ENCODE peak calls at places on chromosomes 13 and 19, in eight cellular contexts. One of them, this sample, is unnamed.

GRCh38 chr19:41545547-41545946 is 30.4 kb upstream of the CEACAM21 start:
- DNase-seq in NCI-H1105 treated with DMSO at 0.1 percent for 48 hours: no peak
- DNase-seq in EL: no peak
- DNase-seq in activated naive CD8-positive, alpha-beta T cell treated with anti-CD3 and anti-CD28 coated beads, Interleukin-2, amount 50 U/mL, for 24 hours: peak
- DNase-seq in ovary: no peak
- DNase-seq in pancreas: no peak
- DNase-seq in HTR-8/SVneo: no peak
- DNase-seq in thoracic aorta: no peak
- DNase-seq in this sample: no peak

GRCh38 chr19:15673176-15673654 is 328 bp downstream of the CYP4F12 start:
- DNase-seq in NCI-H1105 treated with DMSO at 0.1 percent for 48 hours: no peak
- DNase-seq in EL: no peak
- DNase-seq in activated naive CD8-positive, alpha-beta T cell treated with anti-CD3 and anti-CD28 coated beads, Interleukin-2, amount 50 U/mL, for 24 hours: no peak
- DNase-seq in ovary: no peak
- DNase-seq in pancreas: no peak
- DNase-seq in HTR-8/SVneo: no peak
- DNase-seq in thoracic aorta: no peak
- DNase-seq in this sample: no peak

GRCh38 chr19:45163751-45164150 is 3.0 kb upstream of the NKPD1 start:
- DNase-seq in NCI-H1105 treated with DMSO at 0.1 percent for 48 hours: no peak
- DNase-seq in EL: no peak
- DNase-seq in activated naive CD8-positive, alpha-beta T cell treated with anti-CD3 and anti-CD28 coated beads, Interleukin-2, amount 50 U/mL, for 24 hours: no peak
- DNase-seq in ovary: no peak
- DNase-seq in pancreas: no peak
- DNase-seq in HTR-8/SVneo: no peak
- DNase-seq in thoracic aorta: no peak
- DNase-seq in this sample: no peak

GRCh38 chr19:39093761-39094160 is 9.6 kb downstream of the ACP7 start:
- DNase-seq in NCI-H1105 treated with DMSO at 0.1 percent for 48 hours: no peak
- DNase-seq in EL: peak
- DNase-seq in activated naive CD8-positive, alpha-beta T cell treated with anti-CD3 and anti-CD28 coated beads, Interleukin-2, amount 50 U/mL, for 24 hours: no peak
- DNase-seq in ovary: no peak
- DNase-seq in pancreas: no peak
- DNase-seq in HTR-8/SVneo: no peak
- DNase-seq in thoracic aorta: no peak
- DNase-seq in this sample: no peak

GRCh38 chr19:32798201-32798600 is 71.4 kb downstream of the SLC7A9 start:
- DNase-seq in NCI-H1105 treated with DMSO at 0.1 percent for 48 hours: no peak
- DNase-seq in EL: no peak
- DNase-seq in activated naive CD8-positive, alpha-beta T cell treated with anti-CD3 and anti-CD28 coated beads, Interleukin-2, amount 50 U/mL, for 24 hours: no peak
- DNase-seq in ovary: no peak
- DNase-seq in pancreas: no peak
- DNase-seq in HTR-8/SVneo: no peak
- DNase-seq in thoracic aorta: no peak
- DNase-seq in this sample: no peak

GRCh38 chr13:29664591-29664990 is 69.1 kb upstream of the SLC7A1 start:
- DNase-seq in NCI-H1105 treated with DMSO at 0.1 percent for 48 hours: no peak
- DNase-seq in EL: no peak
- DNase-seq in activated naive CD8-positive, alpha-beta T cell treated with anti-CD3 and anti-CD28 coated beads, Interleukin-2, amount 50 U/mL, for 24 hours: no peak
- DNase-seq in ovary: no peak
- DNase-seq in pancreas: no peak
- DNase-seq in HTR-8/SVneo: no peak
- DNase-seq in thoracic aorta: no peak
- DNase-seq in this sample: no peak

GRCh38 chr19:13537454-13537853 is 31.2 kb upstream of the CACNA1A start:
- DNase-seq in NCI-H1105 treated with DMSO at 0.1 percent for 48 hours: peak
- DNase-seq in EL: no peak
- DNase-seq in activated naive CD8-positive, alpha-beta T cell treated with anti-CD3 and anti-CD28 coated beads, Interleukin-2, amount 50 U/mL, for 24 hours: no peak
- DNase-seq in ovary: no peak
- DNase-seq in pancreas: no peak
- DNase-seq in HTR-8/SVneo: no peak
- DNase-seq in thoracic aorta: no peak
- DNase-seq in this sample: no peak

GRCh38 chr13:110915874-110916670 is 1.2 kb upstream of the ANKRD10 start:
- DNase-seq in NCI-H1105 treated with DMSO at 0.1 percent for 48 hours: peak
- DNase-seq in EL: peak
- DNase-seq in activated naive CD8-positive, alpha-beta T cell treated with anti-CD3 and anti-CD28 coated beads, Interleukin-2, amount 50 U/mL, for 24 hours: no peak
- DNase-seq in ovary: no peak
- DNase-seq in pancreas: no peak
- DNase-seq in HTR-8/SVneo: no peak
- DNase-seq in thoracic aorta: no peak
- DNase-seq in this sample: no peak

GRCh38 chr13:73187106-73187505 is 128.3 kb downstream of the KLF5 start:
- DNase-seq in NCI-H1105 treated with DMSO at 0.1 percent for 48 hours: no peak
- DNase-seq in EL: no peak
- DNase-seq in activated naive CD8-positive, alpha-beta T cell treated with anti-CD3 and anti-CD28 coated beads, Interleukin-2, amount 50 U/mL, for 24 hours: no peak
- DNase-seq in ovary: no peak
- DNase-seq in pancreas: no peak
- DNase-seq in HTR-8/SVneo: no peak
- DNase-seq in thoracic aorta: no peak
- DNase-seq in this sample: no peak

GRCh38 chr19:15199652-15200574 is 882 bp downstream of the NOTCH3 start:
- DNase-seq in NCI-H1105 treated with DMSO at 0.1 percent for 48 hours: peak
- DNase-seq in EL: no peak
- DNase-seq in activated naive CD8-positive, alpha-beta T cell treated with anti-CD3 and anti-CD28 coated beads, Interleukin-2, amount 50 U/mL, for 24 hours: no peak
- DNase-seq in ovary: no peak
- DNase-seq in pancreas: peak
- DNase-seq in HTR-8/SVneo: no peak
- DNase-seq in thoracic aorta: no peak
- DNase-seq in this sample: no peak

GRCh38 chr19:37218592-37218935 is 550 bp downstream of the ZNF383 start:
- DNase-seq in NCI-H1105 treated with DMSO at 0.1 percent for 48 hours: no peak
- DNase-seq in EL: no peak
- DNase-seq in activated naive CD8-positive, alpha-beta T cell treated with anti-CD3 and anti-CD28 coated beads, Interleukin-2, amount 50 U/mL, for 24 hours: peak
- DNase-seq in ovary: no peak
- DNase-seq in pancreas: no peak
- DNase-seq in HTR-8/SVneo: no peak
- DNase-seq in thoracic aorta: no peak
- DNase-seq in this sample: no peak

GRCh38 chr13:85031771-85032170 is 767.4 kb downstream of the SLITRK6 start:
- DNase-seq in NCI-H1105 treated with DMSO at 0.1 percent for 48 hours: no peak
- DNase-seq in EL: no peak
- DNase-seq in activated naive CD8-positive, alpha-beta T cell treated with anti-CD3 and anti-CD28 coated beads, Interleukin-2, amount 50 U/mL, for 24 hours: no peak
- DNase-seq in ovary: no peak
- DNase-seq in pancreas: no peak
- DNase-seq in HTR-8/SVneo: no peak
- DNase-seq in thoracic aorta: no peak
- DNase-seq in this sample: no peak

GRCh38 chr19:13172335-13173128 is 22.3 kb downstream of the IER2 start:
- DNase-seq in NCI-H1105 treated with DMSO at 0.1 percent for 48 hours: peak
- DNase-seq in EL: peak
- DNase-seq in activated naive CD8-positive, alpha-beta T cell treated with anti-CD3 and anti-CD28 coated beads, Interleukin-2, amount 50 U/mL, for 24 hours: peak
- DNase-seq in ovary: peak
- DNase-seq in pancreas: peak
- DNase-seq in HTR-8/SVneo: peak
- DNase-seq in thoracic aorta: peak
- DNase-seq in this sample: peak

GRCh38 chr19:46076951-46077814 is 36.4 kb upstream of the IGFL4 start:
- DNase-seq in NCI-H1105 treated with DMSO at 0.1 percent for 48 hours: peak
- DNase-seq in EL: peak
- DNase-seq in activated naive CD8-positive, alpha-beta T cell treated with anti-CD3 and anti-CD28 coated beads, Interleukin-2, amount 50 U/mL, for 24 hours: peak
- DNase-seq in ovary: no peak
- DNase-seq in pancreas: peak
- DNase-seq in HTR-8/SVneo: peak
- DNase-seq in thoracic aorta: no peak
- DNase-seq in this sample: no peak

GRCh38 chr13:39035799-39036198 is 2.1 kb downstream of the PROSER1 start:
- DNase-seq in NCI-H1105 treated with DMSO at 0.1 percent for 48 hours: no peak
- DNase-seq in EL: no peak
- DNase-seq in activated naive CD8-positive, alpha-beta T cell treated with anti-CD3 and anti-CD28 coated beads, Interleukin-2, amount 50 U/mL, for 24 hours: no peak
- DNase-seq in ovary: no peak
- DNase-seq in pancreas: no peak
- DNase-seq in HTR-8/SVneo: no peak
- DNase-seq in thoracic aorta: no peak
- DNase-seq in this sample: no peak

GRCh38 chr13:111517641-111518010 is 197.2 kb downstream of the TEX29 start:
- DNase-seq in NCI-H1105 treated with DMSO at 0.1 percent for 48 hours: no peak
- DNase-seq in EL: no peak
- DNase-seq in activated naive CD8-positive, alpha-beta T cell treated with anti-CD3 and anti-CD28 coated beads, Interleukin-2, amount 50 U/mL, for 24 hours: no peak
- DNase-seq in ovary: no peak
- DNase-seq in pancreas: no peak
- DNase-seq in HTR-8/SVneo: peak
- DNase-seq in thoracic aorta: no peak
- DNase-seq in this sample: no peak

GRCh38 chr13:33445476-33445875 is 159.9 kb upstream of the STARD13 start:
- DNase-seq in NCI-H1105 treated with DMSO at 0.1 percent for 48 hours: no peak
- DNase-seq in EL: no peak
- DNase-seq in activated naive CD8-positive, alpha-beta T cell treated with anti-CD3 and anti-CD28 coated beads, Interleukin-2, amount 50 U/mL, for 24 hours: no peak
- DNase-seq in ovary: no peak
- DNase-seq in pancreas: no peak
- DNase-seq in HTR-8/SVneo: no peak
- DNase-seq in thoracic aorta: no peak
- DNase-seq in this sample: no peak

GRCh38 chr19:49432141-49433073 is 7.2 kb downstream of the GFY start:
- DNase-seq in NCI-H1105 treated with DMSO at 0.1 percent for 48 hours: no peak
- DNase-seq in EL: no peak
- DNase-seq in activated naive CD8-positive, alpha-beta T cell treated with anti-CD3 and anti-CD28 coated beads, Interleukin-2, amount 50 U/mL, for 24 hours: no peak
- DNase-seq in ovary: no peak
- DNase-seq in pancreas: no peak
- DNase-seq in HTR-8/SVneo: no peak
- DNase-seq in thoracic aorta: no peak
- DNase-seq in this sample: no peak

GRCh38 chr13:111626371-111627305 is 306.2 kb downstream of the TEX29 start:
- DNase-seq in NCI-H1105 treated with DMSO at 0.1 percent for 48 hours: no peak
- DNase-seq in EL: no peak
- DNase-seq in activated naive CD8-positive, alpha-beta T cell treated with anti-CD3 and anti-CD28 coated beads, Interleukin-2, amount 50 U/mL, for 24 hours: no peak
- DNase-seq in ovary: no peak
- DNase-seq in pancreas: no peak
- DNase-seq in HTR-8/SVneo: no peak
- DNase-seq in thoracic aorta: no peak
- DNase-seq in this sample: no peak

GRCh38 chr13:112468069-112468468 is 91.9 kb downstream of the SPACA7 start:
- DNase-seq in NCI-H1105 treated with DMSO at 0.1 percent for 48 hours: no peak
- DNase-seq in EL: no peak
- DNase-seq in activated naive CD8-positive, alpha-beta T cell treated with anti-CD3 and anti-CD28 coated beads, Interleukin-2, amount 50 U/mL, for 24 hours: no peak
- DNase-seq in ovary: no peak
- DNase-seq in pancreas: no peak
- DNase-seq in HTR-8/SVneo: no peak
- DNase-seq in thoracic aorta: no peak
- DNase-seq in this sample: no peak

GRCh38 chr19:30052122-30053075 is 110.4 kb downstream of the URI1 start:
- DNase-seq in NCI-H1105 treated with DMSO at 0.1 percent for 48 hours: no peak
- DNase-seq in EL: no peak
- DNase-seq in activated naive CD8-positive, alpha-beta T cell treated with anti-CD3 and anti-CD28 coated beads, Interleukin-2, amount 50 U/mL, for 24 hours: no peak
- DNase-seq in ovary: no peak
- DNase-seq in pancreas: no peak
- DNase-seq in HTR-8/SVneo: no peak
- DNase-seq in thoracic aorta: no peak
- DNase-seq in this sample: no peak

GRCh38 chr13:75760182-75760981 is 124.3 kb downstream of the LMO7 start:
- DNase-seq in NCI-H1105 treated with DMSO at 0.1 percent for 48 hours: peak
- DNase-seq in EL: no peak
- DNase-seq in activated naive CD8-positive, alpha-beta T cell treated with anti-CD3 and anti-CD28 coated beads, Interleukin-2, amount 50 U/mL, for 24 hours: no peak
- DNase-seq in ovary: no peak
- DNase-seq in pancreas: peak
- DNase-seq in HTR-8/SVneo: no peak
- DNase-seq in thoracic aorta: no peak
- DNase-seq in this sample: no peak

GRCh38 chr13:30727491-30728350 is 7.6 kb upstream of the ALOX5AP start:
- DNase-seq in NCI-H1105 treated with DMSO at 0.1 percent for 48 hours: no peak
- DNase-seq in EL: no peak
- DNase-seq in activated naive CD8-positive, alpha-beta T cell treated with anti-CD3 and anti-CD28 coated beads, Interleukin-2, amount 50 U/mL, for 24 hours: no peak
- DNase-seq in ovary: no peak
- DNase-seq in pancreas: no peak
- DNase-seq in HTR-8/SVneo: no peak
- DNase-seq in thoracic aorta: no peak
- DNase-seq in this sample: no peak

GRCh38 chr13:106405731-106406130 is 129.7 kb downstream of the EFNB2 start:
- DNase-seq in NCI-H1105 treated with DMSO at 0.1 percent for 48 hours: no peak
- DNase-seq in EL: no peak
- DNase-seq in activated naive CD8-positive, alpha-beta T cell treated with anti-CD3 and anti-CD28 coated beads, Interleukin-2, amount 50 U/mL, for 24 hours: no peak
- DNase-seq in ovary: no peak
- DNase-seq in pancreas: no peak
- DNase-seq in HTR-8/SVneo: no peak
- DNase-seq in thoracic aorta: no peak
- DNase-seq in this sample: no peak

GRCh38 chr13:98144501-98145350 is 1.8 kb downstream of the FARP1 start:
- DNase-seq in NCI-H1105 treated with DMSO at 0.1 percent for 48 hours: peak
- DNase-seq in EL: peak
- DNase-seq in activated naive CD8-positive, alpha-beta T cell treated with anti-CD3 and anti-CD28 coated beads, Interleukin-2, amount 50 U/mL, for 24 hours: no peak
- DNase-seq in ovary: no peak
- DNase-seq in pancreas: peak
- DNase-seq in HTR-8/SVneo: no peak
- DNase-seq in thoracic aorta: no peak
- DNase-seq in this sample: no peak

GRCh38 chr19:38451629-38452028 is 18.1 kb downstream of the RYR1 start:
- DNase-seq in NCI-H1105 treated with DMSO at 0.1 percent for 48 hours: no peak
- DNase-seq in EL: no peak
- DNase-seq in activated naive CD8-positive, alpha-beta T cell treated with anti-CD3 and anti-CD28 coated beads, Interleukin-2, amount 50 U/mL, for 24 hours: no peak
- DNase-seq in ovary: no peak
- DNase-seq in pancreas: no peak
- DNase-seq in HTR-8/SVneo: no peak
- DNase-seq in thoracic aorta: no peak
- DNase-seq in this sample: no peak

GRCh38 chr13:74074723-74075122 is 59.5 kb downstream of the KLF12 start:
- DNase-seq in NCI-H1105 treated with DMSO at 0.1 percent for 48 hours: no peak
- DNase-seq in EL: peak
- DNase-seq in activated naive CD8-positive, alpha-beta T cell treated with anti-CD3 and anti-CD28 coated beads, Interleukin-2, amount 50 U/mL, for 24 hours: no peak
- DNase-seq in ovary: no peak
- DNase-seq in pancreas: no peak
- DNase-seq in HTR-8/SVneo: no peak
- DNase-seq in thoracic aorta: no peak
- DNase-seq in this sample: no peak

GRCh38 chr13:44075113-44075512 is 195.4 kb downstream of the LACC1 start:
- DNase-seq in NCI-H1105 treated with DMSO at 0.1 percent for 48 hours: no peak
- DNase-seq in EL: no peak
- DNase-seq in activated naive CD8-positive, alpha-beta T cell treated with anti-CD3 and anti-CD28 coated beads, Interleukin-2, amount 50 U/mL, for 24 hours: no peak
- DNase-seq in ovary: no peak
- DNase-seq in pancreas: no peak
- DNase-seq in HTR-8/SVneo: no peak
- DNase-seq in thoracic aorta: no peak
- DNase-seq in this sample: no peak

GRCh38 chr13:97125810-97126738 is 96.1 kb upstream of the MBNL2 start:
- DNase-seq in NCI-H1105 treated with DMSO at 0.1 percent for 48 hours: no peak
- DNase-seq in EL: peak
- DNase-seq in activated naive CD8-positive, alpha-beta T cell treated with anti-CD3 and anti-CD28 coated beads, Interleukin-2, amount 50 U/mL, for 24 hours: no peak
- DNase-seq in ovary: peak
- DNase-seq in pancreas: no peak
- DNase-seq in HTR-8/SVneo: no peak
- DNase-seq in thoracic aorta: no peak
- DNase-seq in this sample: no peak

GRCh38 chr19:38741670-38742069 is 2.6 kb downstream of the CAPN12 start:
- DNase-seq in NCI-H1105 treated with DMSO at 0.1 percent for 48 hours: no peak
- DNase-seq in EL: no peak
- DNase-seq in activated naive CD8-positive, alpha-beta T cell treated with anti-CD3 and anti-CD28 coated beads, Interleukin-2, amount 50 U/mL, for 24 hours: no peak
- DNase-seq in ovary: no peak
- DNase-seq in pancreas: no peak
- DNase-seq in HTR-8/SVneo: no peak
- DNase-seq in thoracic aorta: no peak
- DNase-seq in this sample: no peak

GRCh38 chr19:29525901-29526729 is at the start of gene VSTM2B:
- DNase-seq in NCI-H1105 treated with DMSO at 0.1 percent for 48 hours: peak
- DNase-seq in EL: no peak
- DNase-seq in activated naive CD8-positive, alpha-beta T cell treated with anti-CD3 and anti-CD28 coated beads, Interleukin-2, amount 50 U/mL, for 24 hours: no peak
- DNase-seq in ovary: no peak
- DNase-seq in pancreas: no peak
- DNase-seq in HTR-8/SVneo: no peak
- DNase-seq in thoracic aorta: no peak
- DNase-seq in this sample: no peak

GRCh38 chr19:10271543-10272086 is 695 bp downstream of the ICAM1 start:
- DNase-seq in NCI-H1105 treated with DMSO at 0.1 percent for 48 hours: no peak
- DNase-seq in EL: peak
- DNase-seq in activated naive CD8-positive, alpha-beta T cell treated with anti-CD3 and anti-CD28 coated beads, Interleukin-2, amount 50 U/mL, for 24 hours: peak
- DNase-seq in ovary: peak
- DNase-seq in pancreas: no peak
- DNase-seq in HTR-8/SVneo: no peak
- DNase-seq in thoracic aorta: no peak
- DNase-seq in this sample: peak

GRCh38 chr13:75139291-75139690 is 342.7 kb downstream of the TBC1D4 start:
- DNase-seq in NCI-H1105 treated with DMSO at 0.1 percent for 48 hours: no peak
- DNase-seq in EL: peak
- DNase-seq in activated naive CD8-positive, alpha-beta T cell treated with anti-CD3 and anti-CD28 coated beads, Interleukin-2, amount 50 U/mL, for 24 hours: no peak
- DNase-seq in ovary: no peak
- DNase-seq in pancreas: no peak
- DNase-seq in HTR-8/SVneo: no peak
- DNase-seq in thoracic aorta: no peak
- DNase-seq in this sample: no peak

GRCh38 chr13:34512811-34513210 is 429.3 kb upstream of the NBEA start:
- DNase-seq in NCI-H1105 treated with DMSO at 0.1 percent for 48 hours: no peak
- DNase-seq in EL: no peak
- DNase-seq in activated naive CD8-positive, alpha-beta T cell treated with anti-CD3 and anti-CD28 coated beads, Interleukin-2, amount 50 U/mL, for 24 hours: no peak
- DNase-seq in ovary: no peak
- DNase-seq in pancreas: no peak
- DNase-seq in HTR-8/SVneo: no peak
- DNase-seq in thoracic aorta: no peak
- DNase-seq in this sample: no peak